ENCODE peak calls at places on chromosomes 5 and 9, in nine cellular contexts. G is cardiac muscle cell, E is stomach, N is GM06990, O is brain microvascular endothelial cell, X is HL-60, B is ovary, D is HepG2, L is lower lobe of right lung. H is an unnamed sample.

GRCh38 chr5:167899490-167899889 is 392.0 kb upstream of the WWC1 start:
- DNase-seq in G (no peak), O (no peak), L (no peak), D (no peak), X (no peak), E (no peak), B (no peak), N (no peak), H (no peak)

GRCh38 chr9:99490736-99491135 is 268.7 kb downstream of the SEC61B start:
- DNase-seq in O (peak; percentile 13), E (no peak), G (no peak), N (no peak), L (no peak), B (no peak), D (no peak), X (no peak), H (no peak)

GRCh38 chr5:1439388-1440097 is 5.7 kb downstream of the SLC6A3 start:
- DNase-seq in L (no peak), G (no peak), D (no peak), X (no peak), B (no peak), E (no peak), O (no peak), N (no peak), H (no peak)

GRCh38 chr9:100679834-100680233 is 102.0 kb downstream of the CAVIN4 start:
- DNase-seq in D (no peak), G (no peak), E (no peak), O (no peak), N (no peak), L (no peak), B (no peak), X (no peak), H (no peak)

GRCh38 chr9:7234144-7234543 is 476.4 kb downstream of the KDM4C start:
- DNase-seq in N (peak; percentile 9), E (no peak), B (no peak), O (peak; percentile 47), X (peak; percentile 18), G (peak; percentile 21), D (peak; percentile 52), L (no peak), H (no peak)

GRCh38 chr9:110691002-110691549 is 22.5 kb downstream of the MUSK start:
- DNase-seq in D (peak; percentile 18), E (no peak), G (no peak), L (no peak), O (peak; percentile 61), X (no peak), B (no peak), N (no peak), H (no peak)

GRCh38 chr5:180486636-180487149 is 7.5 kb upstream of the CNOT6 start:
- DNase-seq in X (no peak), B (no peak), D (no peak), E (no peak), O (no peak), L (no peak), N (no peak), G (no peak), H (no peak)

GRCh38 chr9:69549310-69550202 is 122.6 kb downstream of the APBA1 start:
- DNase-seq in B (no peak), D (peak; percentile 45), N (no peak), L (no peak), G (peak; percentile 75), E (no peak), O (peak; percentile 29), X (peak; percentile 10), H (no peak)

GRCh38 chr5:131587541-131587940 is 47.5 kb downstream of the RAPGEF6 start:
- DNase-seq in L (no peak), B (no peak), N (no peak), E (no peak), D (no peak), X (no peak), O (no peak), G (no peak), H (no peak)

GRCh38 chr9:86396412-86396811 is 42.2 kb upstream of the TUT7 start:
- DNase-seq in N (no peak), B (no peak), O (no peak), D (peak; percentile 54), G (no peak), E (no peak), X (no peak), L (no peak), H (peak; percentile 67)

GRCh38 chr9:112308576-112308975 is 24.8 kb downstream of the PTBP3 start:
- DNase-seq in N (no peak), L (no peak), B (no peak), E (no peak), X (no peak), G (peak; percentile 22), D (peak; percentile 56), O (no peak), H (no peak)

GRCh38 chr5:28408186-28408585 is 1369.8 kb upstream of the CDH9 start:
- DNase-seq in N (no peak), X (no peak), E (no peak), B (no peak), L (no peak), O (peak; percentile 91), D (no peak), G (no peak), H (no peak)

GRCh38 chr5:123155511-123155923 is 66.5 kb downstream of the PRDM6 start:
- DNase-seq in N (no peak), L (no peak), D (no peak), O (no peak), G (no peak), E (no peak), B (no peak), X (no peak), H (no peak)

GRCh38 chr5:537621-538071 is 13.4 kb upstream of the SLC9A3 start:
- DNase-seq in N (no peak), G (no peak), O (no peak), X (no peak), B (peak; percentile 4), D (no peak), L (peak; percentile 41), E (no peak), H (no peak)

GRCh38 chr5:121640298-121640697 is 211.4 kb upstream of the FTMT start:
- DNase-seq in E (no peak), N (no peak), L (no peak), B (no peak), D (no peak), X (no peak), G (no peak), O (no peak), H (no peak)

GRCh38 chr5:136364307-136364706 is 1.0 kb downstream of the TRPC7 start:
- DNase-seq in L (no peak), N (no peak), G (no peak), E (no peak), O (no peak), X (no peak), B (no peak), D (no peak), H (no peak)

GRCh38 chr9:129597355-129598088 is 23.4 kb downstream of the C9orf50 start:
- DNase-seq in X (no peak), O (no peak), L (peak; percentile 80), N (peak; percentile 75), E (peak; percentile 92), G (peak; percentile 71), D (peak; percentile 93), B (peak; percentile 90), H (no peak)
- H3K4me3 ChIP-seq in X (no peak overlapping the region), O (peak overlapping the region; percentile 52), L (peak overlapping the region; percentile 57), N (peak overlapping the region; percentile 2), E (peak overlapping the region; percentile 45), G (peak overlapping the region; percentile 57), D (peak overlapping the region; percentile 15), B (peak overlapping the region; percentile 45), H (peak overlapping the region; percentile 23)

GRCh38 chr9:134662143-134662876 is 20.7 kb downstream of the COL5A1 start:
- DNase-seq in G (peak; percentile 97), B (no peak), L (peak; percentile 48), O (peak; percentile 74), E (no peak), N (no peak), X (no peak), D (no peak), H (no peak)

GRCh38 chr9:134659688-134660131 is 18.1 kb downstream of the COL5A1 start:
- DNase-seq in L (no peak), X (no peak), B (no peak), O (no peak), N (no peak), E (no peak), D (no peak), G (no peak), H (peak; percentile 30)

GRCh38 chr9:134661299-134661698 is 19.7 kb downstream of the COL5A1 start:
- DNase-seq in N (no peak), B (no peak), D (no peak), X (no peak), E (no peak), O (no peak), G (no peak), L (no peak), H (no peak)

GRCh38 chr9:134661791-134662142 is 20.2 kb downstream of the COL5A1 start:
- DNase-seq in G (no peak), D (no peak), X (no peak), L (no peak), B (no peak), E (no peak), N (no peak), O (peak; percentile 48), H (peak; percentile 5)

GRCh38 chr9:134660407-134660806 is 18.8 kb downstream of the COL5A1 start:
- DNase-seq in O (peak; percentile 49), B (no peak), D (no peak), E (no peak), L (no peak), X (peak; percentile 7), G (no peak), N (no peak), H (no peak)
- TF ChIP-seq CTCF in O (peak; percentile 92), B (no peak), D (no peak), E (peak; percentile 36), L (peak; percentile 39), X (peak; percentile 49), G (peak; percentile 72), N (peak; percentile 34), H (peak; percentile 11)

GRCh38 chr5:88666761-88667186 is 216.2 kb downstream of the MEF2C start:
- DNase-seq in O (no peak), G (no peak), B (no peak), L (no peak), E (no peak), X (no peak), N (no peak), D (no peak), H (no peak)
- H3K27me3 ChIP-seq in O (peaks cover 93% of the 10 kb centered on the region), G (peaks cover 100% of the 10 kb centered on the region), B (no peaks in the 10 kb centered on the region), L (peaks cover 100% of the 10 kb centered on the region), E (peaks cover 21% of the 10 kb centered on the region), X (peaks cover 6% of the 10 kb centered on the region), N (no peaks in the 10 kb centered on the region), D (peaks cover 21% of the 10 kb centered on the region), H (peaks cover 67% of the 10 kb centered on the region)

DNA sequence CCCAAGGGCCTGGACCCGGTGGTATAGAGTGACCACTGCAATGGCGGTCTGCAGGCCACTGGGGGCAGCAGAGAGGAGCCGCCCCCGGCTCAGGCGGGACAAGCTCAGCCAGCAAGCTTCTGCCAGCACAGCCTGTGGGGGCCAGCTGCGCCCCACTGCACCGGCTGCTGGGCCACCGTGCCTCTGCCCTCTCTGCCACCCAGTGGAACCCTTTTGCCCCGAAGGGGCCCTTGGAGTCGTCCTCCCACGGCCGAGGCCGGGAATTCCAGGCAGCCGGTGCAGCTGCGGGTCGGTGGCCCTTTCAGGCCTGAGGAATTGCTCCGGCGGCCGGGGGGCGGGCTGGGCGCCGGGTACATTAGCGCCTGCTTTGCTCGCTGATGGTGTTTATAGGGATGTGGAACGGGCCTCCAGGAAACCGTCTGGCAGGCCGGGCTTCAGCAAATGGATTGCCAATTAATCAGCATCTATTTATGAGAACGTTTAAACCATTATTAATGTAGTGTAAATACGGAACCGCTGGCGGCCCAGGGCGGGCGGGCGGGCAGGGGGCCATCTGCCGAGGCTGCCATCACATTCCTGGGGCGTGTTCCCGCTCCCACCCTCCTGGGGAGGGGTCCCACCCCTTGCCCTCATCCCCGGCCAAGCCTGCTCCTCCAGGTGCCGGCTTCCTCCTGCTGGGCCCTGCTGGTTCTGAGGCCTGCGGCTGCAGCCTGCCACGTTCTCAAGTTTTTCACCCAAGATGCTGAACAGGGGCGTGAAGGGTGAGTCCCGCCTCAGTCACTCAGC is 127.4 kb downstream of the BARX1 start:
- DNase-seq in X (peak; percentile 8), O (peak; percentile 37), G (peak; percentile 68), E (peak; percentile 55), B (no peak), D (peak; percentile 43), L (peak; percentile 62), N (peak; percentile 43), H (peak; percentile 55)
- H3K4me3 ChIP-seq in X (no peak overlapping the region), O (peak overlapping the region; percentile 31), G (no peak overlapping the region), E (peak overlapping the region; percentile 40), B (peak overlapping the region; percentile 1), D (peak overlapping the region; percentile 54), L (peak overlapping the region; percentile 49), N (no peak overlapping the region), H (peak overlapping the region; percentile 6)